ENCODE peak calls at places on chromosomes 13 and 19, in six cellular contexts. One of them, this sample, is unnamed.

GRCh38 chr19:32407004-32407992 is 1.7 kb downstream of the DPY19L3 start:
- DNase-seq in AG04450: no peak
- DNase-seq in choroid plexus epithelial cell: peak; percentile 31
- DNase-seq in WERI-Rb-1: no peak
- DNase-seq in left ventricle myocardium inferior: no peak
- DNase-seq in A549: no peak
- DNase-seq in this sample: peak; percentile 71

GRCh38 chr19:32814046-32814445 is 55.5 kb downstream of the SLC7A9 start:
- DNase-seq in WERI-Rb-1: no peak
- DNase-seq in AG04450: no peak
- DNase-seq in choroid plexus epithelial cell: no peak
- DNase-seq in A549: no peak
- DNase-seq in left ventricle myocardium inferior: no peak
- DNase-seq in this sample: no peak

GRCh38 chr19:48342841-48343540 is 17.6 kb downstream of the EMP3 start:
- DNase-seq in choroid plexus epithelial cell: peak; percentile 84
- DNase-seq in A549: peak; percentile 70
- DNase-seq in WERI-Rb-1: no peak
- DNase-seq in left ventricle myocardium inferior: no peak
- DNase-seq in AG04450: no peak
- DNase-seq in this sample: no peak

GRCh38 chr13:104460553-104460952 is 1394.3 kb upstream of the SLC10A2 start:
- DNase-seq in A549: no peak
- DNase-seq in choroid plexus epithelial cell: peak; percentile 35
- DNase-seq in left ventricle myocardium inferior: no peak
- DNase-seq in WERI-Rb-1: no peak
- DNase-seq in AG04450: no peak
- DNase-seq in this sample: no peak

GRCh38 chr19:2678043-2678671 is 24.3 kb downstream of the GNG7 start:
- DNase-seq in A549: no peak
- DNase-seq in left ventricle myocardium inferior: no peak
- DNase-seq in choroid plexus epithelial cell: no peak
- DNase-seq in AG04450: no peak
- DNase-seq in WERI-Rb-1: no peak
- DNase-seq in this sample: no peak

GRCh38 chr13:78431328-78431727 is 172.0 kb downstream of the POU4F1 start:
- DNase-seq in left ventricle myocardium inferior: no peak
- DNase-seq in WERI-Rb-1: no peak
- DNase-seq in AG04450: no peak
- DNase-seq in choroid plexus epithelial cell: no peak
- DNase-seq in A549: no peak
- DNase-seq in this sample: no peak

GRCh38 chr13:110559986-110560385 is 1.5 kb downstream of the RAB20 start:
- DNase-seq in WERI-Rb-1: no peak
- DNase-seq in AG04450: no peak
- DNase-seq in choroid plexus epithelial cell: no peak
- DNase-seq in left ventricle myocardium inferior: no peak
- DNase-seq in A549: no peak
- DNase-seq in this sample: no peak

GRCh38 chr19:44943801-44944249 is 1.8 kb downstream of the APOC4 start:
- DNase-seq in choroid plexus epithelial cell: no peak
- DNase-seq in A549: no peak
- DNase-seq in WERI-Rb-1: no peak
- DNase-seq in AG04450: no peak
- DNase-seq in left ventricle myocardium inferior: peak; percentile 37
- DNase-seq in this sample: peak; percentile 60

GRCh38 chr13:104779311-104779710 is 1713.1 kb upstream of the SLC10A2 start:
- DNase-seq in choroid plexus epithelial cell: peak; percentile 82
- DNase-seq in A549: no peak
- DNase-seq in AG04450: peak; percentile 36
- DNase-seq in left ventricle myocardium inferior: no peak
- DNase-seq in WERI-Rb-1: no peak
- DNase-seq in this sample: peak; percentile 24

GRCh38 chr19:41957161-41957837 is 1.8 kb downstream of the RABAC1 start:
- DNase-seq in A549: no peak
- DNase-seq in left ventricle myocardium inferior: no peak
- DNase-seq in WERI-Rb-1: no peak
- DNase-seq in choroid plexus epithelial cell: no peak
- DNase-seq in AG04450: no peak
- DNase-seq in this sample: no peak

GRCh38 chr13:39452412-39452811 is 150.6 kb downstream of the LHFPL6 start:
- DNase-seq in WERI-Rb-1: no peak
- DNase-seq in AG04450: no peak
- DNase-seq in A549: no peak
- DNase-seq in choroid plexus epithelial cell: peak; percentile 53
- DNase-seq in left ventricle myocardium inferior: no peak
- DNase-seq in this sample: peak; percentile 8

GRCh38 chr19:28012361-28012760 is 1200.6 kb downstream of the UQCRFS1 start:
- DNase-seq in AG04450: no peak
- DNase-seq in left ventricle myocardium inferior: no peak
- DNase-seq in choroid plexus epithelial cell: no peak
- DNase-seq in A549: no peak
- DNase-seq in WERI-Rb-1: no peak
- DNase-seq in this sample: no peak

GRCh38 chr13:21668665-21669599 is 1.9 kb upstream of the FGF9 start:
- DNase-seq in choroid plexus epithelial cell: peak; percentile 23
- DNase-seq in left ventricle myocardium inferior: no peak
- DNase-seq in AG04450: no peak
- DNase-seq in A549: no peak
- DNase-seq in WERI-Rb-1: no peak
- DNase-seq in this sample: no peak

GRCh38 chr19:49256691-49257090 is 68.3 kb downstream of the SLC6A16 start:
- DNase-seq in WERI-Rb-1: no peak
- DNase-seq in choroid plexus epithelial cell: no peak
- DNase-seq in left ventricle myocardium inferior: no peak
- DNase-seq in AG04450: no peak
- DNase-seq in A549: no peak
- DNase-seq in this sample: no peak

GRCh38 chr19:4399871-4400768 is at the start of gene SH3GL1:
- DNase-seq in A549: peak; percentile 69
- DNase-seq in WERI-Rb-1: peak; percentile 84
- DNase-seq in AG04450: peak; percentile 81
- DNase-seq in choroid plexus epithelial cell: peak; percentile 94
- DNase-seq in left ventricle myocardium inferior: peak; percentile 91
- DNase-seq in this sample: peak; percentile 83

GRCh38 chr13:95643814-95644598 is 500 bp downstream of the DZIP1 start:
- DNase-seq in A549: peak; percentile 10
- DNase-seq in AG04450: no peak
- DNase-seq in left ventricle myocardium inferior: peak; percentile 18
- DNase-seq in WERI-Rb-1: peak; percentile 68
- DNase-seq in choroid plexus epithelial cell: peak; percentile 39
- DNase-seq in this sample: peak; percentile 77

GRCh38 chr19:30556230-30556711 is 184.1 kb downstream of the ZNF536 start:
- DNase-seq in left ventricle myocardium inferior: no peak
- DNase-seq in A549: no peak
- DNase-seq in choroid plexus epithelial cell: no peak
- DNase-seq in AG04450: no peak
- DNase-seq in WERI-Rb-1: peak; percentile 51
- DNase-seq in this sample: no peak

GRCh38 chr13:95137096-95137495 is 164.2 kb downstream of the ABCC4 start:
- DNase-seq in WERI-Rb-1: no peak
- DNase-seq in left ventricle myocardium inferior: no peak
- DNase-seq in choroid plexus epithelial cell: peak; percentile 29
- DNase-seq in A549: no peak
- DNase-seq in AG04450: no peak
- DNase-seq in this sample: peak; percentile 27

GRCh38 chr13:101190337-101190736 is 226.0 kb downstream of the NALCN start:
- DNase-seq in choroid plexus epithelial cell: peak; percentile 65
- DNase-seq in WERI-Rb-1: no peak
- DNase-seq in A549: no peak
- DNase-seq in left ventricle myocardium inferior: no peak
- DNase-seq in AG04450: no peak
- DNase-seq in this sample: no peak

GRCh38 chr13:45587897-45588296 is 27.6 kb downstream of the ERICH6B start:
- DNase-seq in left ventricle myocardium inferior: no peak
- DNase-seq in A549: no peak
- DNase-seq in WERI-Rb-1: no peak
- DNase-seq in choroid plexus epithelial cell: no peak
- DNase-seq in AG04450: no peak
- DNase-seq in this sample: no peak

GRCh38 chr19:9323557-9323918 is 441 bp upstream of the ZNF559 start:
- DNase-seq in A549: peak; percentile 14
- DNase-seq in choroid plexus epithelial cell: peak; percentile 95
- DNase-seq in AG04450: peak; percentile 34
- DNase-seq in left ventricle myocardium inferior: peak; percentile 67
- DNase-seq in WERI-Rb-1: peak; percentile 81
- DNase-seq in this sample: peak; percentile 82

GRCh38 chr13:111791131-111791530 is 275.8 kb upstream of the SOX1 start:
- DNase-seq in AG04450: no peak
- DNase-seq in left ventricle myocardium inferior: no peak
- DNase-seq in choroid plexus epithelial cell: no peak
- DNase-seq in A549: no peak
- DNase-seq in WERI-Rb-1: peak; percentile 3
- DNase-seq in this sample: no peak

GRCh38 chr19:2478324-2478755 is 2.4 kb downstream of the GADD45B start:
- DNase-seq in AG04450: no peak
- DNase-seq in choroid plexus epithelial cell: peak; percentile 77
- DNase-seq in left ventricle myocardium inferior: peak; percentile 61
- DNase-seq in WERI-Rb-1: no peak
- DNase-seq in A549: no peak
- DNase-seq in this sample: peak; percentile 81

GRCh38 chr19:10812902-10813404 is 23.1 kb downstream of the TMED1 start:
- DNase-seq in WERI-Rb-1: no peak
- DNase-seq in choroid plexus epithelial cell: peak; percentile 96
- DNase-seq in left ventricle myocardium inferior: no peak
- DNase-seq in AG04450: peak; percentile 87
- DNase-seq in A549: peak; percentile 38
- DNase-seq in this sample: peak; percentile 98

GRCh38 chr19:11881151-11881800 is 6.3 kb upstream of the ZNF69 start:
- DNase-seq in left ventricle myocardium inferior: peak; percentile 20
- DNase-seq in choroid plexus epithelial cell: peak; percentile 73
- DNase-seq in A549: no peak
- DNase-seq in AG04450: no peak
- DNase-seq in WERI-Rb-1: peak; percentile 72
- DNase-seq in this sample: peak; percentile 75

GRCh38 chr13:100594731-100595130 is 6.1 kb upstream of the GGACT start:
- DNase-seq in WERI-Rb-1: peak; percentile 58
- DNase-seq in choroid plexus epithelial cell: no peak
- DNase-seq in A549: no peak
- DNase-seq in AG04450: no peak
- DNase-seq in left ventricle myocardium inferior: no peak
- DNase-seq in this sample: no peak

GRCh38 chr13:31882794-31883193 is 143.5 kb downstream of the RXFP2 start:
- DNase-seq in AG04450: no peak
- DNase-seq in choroid plexus epithelial cell: no peak
- DNase-seq in A549: no peak
- DNase-seq in WERI-Rb-1: no peak
- DNase-seq in left ventricle myocardium inferior: no peak
- DNase-seq in this sample: no peak

GRCh38 chr13:114043421-114044053 is 69.7 kb upstream of the C13orf46 start:
- DNase-seq in A549: peak; percentile 62
- DNase-seq in AG04450: peak; percentile 65
- DNase-seq in choroid plexus epithelial cell: peak; percentile 91
- DNase-seq in WERI-Rb-1: peak; percentile 89
- DNase-seq in left ventricle myocardium inferior: peak; percentile 71
- DNase-seq in this sample: peak; percentile 95
- TF ChIP-seq CTCF in A549: peak; percentile 11
- TF ChIP-seq CTCF in AG04450: peak; percentile 33
- TF ChIP-seq CTCF in choroid plexus epithelial cell: peak; percentile 49
- TF ChIP-seq CTCF in WERI-Rb-1: peak; percentile 70
- TF ChIP-seq CTCF in left ventricle myocardium inferior: peak; percentile 43
- TF ChIP-seq CTCF in this sample: peak; percentile 14

DNA sequence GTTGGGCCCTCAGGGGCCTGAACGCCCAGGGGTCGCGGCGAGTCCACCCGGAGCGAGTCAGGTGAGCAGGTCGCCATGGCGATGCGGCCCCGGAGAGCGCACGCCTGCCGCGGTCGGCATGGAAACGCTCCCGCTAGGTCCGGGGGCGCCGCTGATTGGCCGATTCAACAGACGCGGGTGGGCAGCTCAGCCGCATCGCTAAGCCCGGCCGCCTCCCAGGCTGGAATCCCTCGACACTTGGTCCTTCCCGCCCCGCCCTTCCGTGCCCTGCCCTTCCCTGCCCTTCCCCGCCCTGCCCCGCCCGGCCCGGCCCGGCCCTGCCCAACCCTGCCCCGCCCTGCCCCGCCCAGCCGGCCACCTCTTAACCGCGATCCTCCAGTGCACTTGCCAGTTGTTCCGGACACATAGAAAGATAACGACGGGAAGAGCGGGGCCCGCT is at the start of gene CCNA1:
- DNase-seq in WERI-Rb-1: peak; percentile 60
- DNase-seq in AG04450: no peak
- DNase-seq in left ventricle myocardium inferior: peak; percentile 19
- DNase-seq in choroid plexus epithelial cell: peak; percentile 44
- DNase-seq in A549: no peak
- DNase-seq in this sample: no peak
- H3K4me3 ChIP-seq in WERI-Rb-1: peak within 1 kb of the TSS; percentile 78
- H3K4me3 ChIP-seq in AG04450: peak within 1 kb of the TSS; percentile 41
- H3K4me3 ChIP-seq in left ventricle myocardium inferior: peak within 1 kb of the TSS; percentile 67
- H3K4me3 ChIP-seq in choroid plexus epithelial cell: peak within 1 kb of the TSS; percentile 70
- H3K4me3 ChIP-seq in A549: peak within 1 kb of the TSS; percentile 52
- H3K4me3 ChIP-seq in this sample: peak within 1 kb of the TSS; percentile 25

GRCh38 chr19:1383014-1383310 is 745 bp upstream of the NDUFS7 start:
- DNase-seq in AG04450: no peak
- DNase-seq in WERI-Rb-1: no peak
- DNase-seq in left ventricle myocardium inferior: no peak
- DNase-seq in A549: peak; percentile 37
- DNase-seq in choroid plexus epithelial cell: no peak
- DNase-seq in this sample: no peak
- TF ChIP-seq CTCF in AG04450: no peak
- TF ChIP-seq CTCF in WERI-Rb-1: no peak
- TF ChIP-seq CTCF in left ventricle myocardium inferior: no peak
- TF ChIP-seq CTCF in A549: no peak
- TF ChIP-seq CTCF in choroid plexus epithelial cell: no peak
- TF ChIP-seq CTCF in this sample: no peak

GRCh38 chr19:852136-853013 is at the start of gene ELANE:
- DNase-seq in choroid plexus epithelial cell: no peak
- DNase-seq in WERI-Rb-1: no peak
- DNase-seq in A549: no peak
- DNase-seq in AG04450: no peak
- DNase-seq in left ventricle myocardium inferior: no peak
- DNase-seq in this sample: no peak

GRCh38 chr19:853014-853553 is 981 bp downstream of the ELANE start:
- DNase-seq in WERI-Rb-1: no peak
- DNase-seq in A549: no peak
- DNase-seq in choroid plexus epithelial cell: no peak
- DNase-seq in AG04450: no peak
- DNase-seq in left ventricle myocardium inferior: no peak
- DNase-seq in this sample: no peak

GRCh38 chr19:848457-848921 is 3.6 kb upstream of the ELANE start:
- DNase-seq in left ventricle myocardium inferior: no peak
- DNase-seq in A549: no peak
- DNase-seq in choroid plexus epithelial cell: no peak
- DNase-seq in AG04450: no peak
- DNase-seq in WERI-Rb-1: no peak
- DNase-seq in this sample: no peak

GRCh38 chr19:850221-850978 is 1.7 kb upstream of the ELANE start:
- DNase-seq in A549: peak; percentile 76
- DNase-seq in AG04450: peak; percentile 56
- DNase-seq in choroid plexus epithelial cell: peak; percentile 90
- DNase-seq in left ventricle myocardium inferior: peak; percentile 93
- DNase-seq in WERI-Rb-1: peak; percentile 78
- DNase-seq in this sample: peak; percentile 84

DNA sequence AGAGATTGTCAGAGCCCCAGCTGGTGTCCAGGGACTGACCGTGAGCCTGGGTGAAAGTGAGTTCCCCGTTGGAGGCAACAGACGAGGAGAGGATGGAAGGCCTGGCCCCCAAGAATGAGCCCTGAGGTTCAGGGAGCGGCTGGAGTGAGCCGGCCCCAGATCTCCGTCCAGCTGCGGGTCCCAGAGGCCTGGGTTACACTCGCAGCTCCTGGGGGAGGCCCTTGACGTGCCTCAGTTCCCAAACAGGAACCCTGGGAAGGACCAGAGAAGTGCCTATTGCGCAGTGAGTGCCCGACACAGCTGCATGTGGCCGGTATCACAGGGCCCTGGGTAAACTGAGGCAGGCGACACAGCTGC is 1.1 kb upstream of the ELANE start:
- DNase-seq in A549: no peak
- DNase-seq in choroid plexus epithelial cell: no peak
- DNase-seq in WERI-Rb-1: no peak
- DNase-seq in AG04450: no peak
- DNase-seq in left ventricle myocardium inferior: no peak
- DNase-seq in this sample: no peak
- H3K4me3 ChIP-seq in A549: peak overlapping the region; percentile 21
- H3K4me3 ChIP-seq in choroid plexus epithelial cell: no peak overlapping the region
- H3K4me3 ChIP-seq in WERI-Rb-1: no peak overlapping the region
- H3K4me3 ChIP-seq in AG04450: peak overlapping the region; percentile 7
- H3K4me3 ChIP-seq in left ventricle myocardium inferior: peak overlapping the region; percentile 48
- H3K4me3 ChIP-seq in this sample: peak overlapping the region; percentile 39